ENCODE peak calls at places on chromosomes 1 and 21, in eight cellular contexts. C is breast epithelium, I is uterus, P is heart left ventricle, W is hepatocyte, L is upper lobe of right lung, E is endodermal cell, F is ascending aorta. B is an unnamed sample. For H3K4me1 and H3K27me3, the result is how much of the 10 kb centered on the place peaks cover.

GRCh38 chr1:183070923-183071618 is 47.9 kb downstream of the LAMC1 start:
- DNase-seq in C (no peak), I (no peak), P (no peak), W (no peak), L (no peak), E (no peak), F (no peak), B (no peak)

GRCh38 chr1:151346082-151346768 is 827 bp downstream of the RFX5 start:
- DNase-seq in C (no peak), I (no peak), P (no peak), W (peak), L (no peak), E (no peak), F (no peak), B (no peak)

GRCh38 chr1:2073382-2074230 is 23.4 kb downstream of the PRKCZ start:
- DNase-seq in C (no peak), I (no peak), P (peak), W (no peak), L (no peak), E (no peak), F (no peak), B (no peak)

GRCh38 chr1:197183195-197183748 is 36.8 kb upstream of the ASPM start:
- DNase-seq in C (no peak), I (no peak), P (no peak), W (no peak), L (no peak), E (no peak), F (no peak), B (no peak)

GRCh38 chr1:181255270-181255929 is 166.9 kb downstream of the IER5 start:
- DNase-seq in C (peak), I (no peak), P (no peak), W (peak), L (no peak), E (no peak), F (no peak), B (peak)

GRCh38 chr1:109296782-109297181 is 10.0 kb downstream of the MYBPHL start:
- DNase-seq in C (no peak), I (no peak), P (no peak), W (no peak), L (no peak), E (no peak), F (no peak), B (no peak)

GRCh38 chr1:162335126-162335525 is 41.5 kb downstream of the SPATA46 start:
- DNase-seq in C (no peak), I (no peak), P (peak), W (no peak), L (no peak), E (no peak), F (no peak), B (no peak)

GRCh38 chr1:109689844-109690405 is 2.3 kb downstream of the GSTM1 start:
- DNase-seq in C (no peak), I (no peak), P (no peak), W (no peak), L (no peak), E (no peak), F (no peak), B (no peak)

GRCh38 chr21:25934771-25935224 is 200.0 kb downstream of the GABPA start:
- DNase-seq in C (peak), I (peak), P (peak), W (peak), L (peak), E (no peak), F (peak), B (peak)

GRCh38 chr1:226973898-226974543 is 33.9 kb downstream of the COQ8A start:
- DNase-seq in C (peak), I (peak), P (peak), W (peak), L (no peak), E (peak), F (no peak), B (peak)

GRCh38 chr1:3904843-3905185 is 4.7 kb upstream of the C1orf174 start:
- DNase-seq in C (no peak), I (no peak), P (no peak), W (no peak), L (peak), E (no peak), F (no peak), B (no peak)

GRCh38 chr1:241808265-241808664 is 39.7 kb upstream of the EXO1 start:
- DNase-seq in C (no peak), I (no peak), P (no peak), W (peak), L (no peak), E (no peak), F (no peak), B (no peak)

GRCh38 chr1:183609313-183609712 is 19.1 kb upstream of the NCF2 start:
- DNase-seq in C (peak), I (peak), P (peak), W (peak), L (peak), E (peak), F (no peak), B (peak)

GRCh38 chr21:46551636-46552241 is 53.1 kb downstream of the S100B start:
- DNase-seq in C (peak), I (no peak), P (no peak), W (no peak), L (peak), E (peak), F (no peak), B (no peak)

GRCh38 chr1:24888971-24889670 is 41.0 kb downstream of the RUNX3 start:
- DNase-seq in C (no peak), I (no peak), P (no peak), W (no peak), L (no peak), E (no peak), F (no peak), B (no peak)

GRCh38 chr1:151146072-151146415 is 387 bp downstream of the SEMA6C start:
- DNase-seq in C (no peak), I (no peak), P (no peak), W (peak), L (no peak), E (no peak), F (no peak), B (no peak)

GRCh38 chr1:67662884-67663283 is 22.1 kb upstream of the GADD45A start:
- DNase-seq in C (no peak), I (no peak), P (no peak), W (no peak), L (no peak), E (no peak), F (no peak), B (no peak)

GRCh38 chr21:18477059-18477458 is 73.5 kb upstream of the TMPRSS15 start:
- DNase-seq in C (no peak), I (no peak), P (no peak), W (no peak), L (no peak), E (no peak), F (no peak), B (no peak)

GRCh38 chr1:242055921-242056320 is 57.0 kb upstream of the MAP1LC3C start:
- DNase-seq in C (no peak), I (no peak), P (no peak), W (no peak), L (no peak), E (no peak), F (no peak), B (no peak)

GRCh38 chr1:204149107-204149506 is 2.7 kb downstream of the ETNK2 start:
- DNase-seq in C (no peak), I (no peak), P (no peak), W (no peak), L (no peak), E (no peak), F (no peak), B (no peak)

GRCh38 chr1:65979145-65979544 is 186.4 kb downstream of the PDE4B start:
- DNase-seq in C (no peak), I (no peak), P (no peak), W (peak), L (no peak), E (no peak), F (no peak), B (no peak)

GRCh38 chr1:203448521-203449061 is 27.0 kb upstream of the PRELP start:
- DNase-seq in C (no peak), I (peak), P (peak), W (peak), L (no peak), E (peak), F (no peak), B (no peak)

GRCh38 chr1:234322979-234323378 is 50.3 kb upstream of the COA6 start:
- DNase-seq in C (no peak), I (no peak), P (no peak), W (peak), L (peak), E (peak), F (no peak), B (no peak)

GRCh38 chr1:40308036-40308727 is 8.9 kb downstream of the COL9A2 start:
- DNase-seq in C (no peak), I (no peak), P (peak), W (no peak), L (no peak), E (no peak), F (no peak), B (peak)

GRCh38 chr1:36084502-36085115 is 715 bp downstream of the TEKT2 start:
- DNase-seq in C (no peak), I (no peak), P (no peak), W (no peak), L (peak), E (peak), F (no peak), B (no peak)

GRCh38 chr1:25037174-25038074 is 107.3 kb upstream of the RUNX3 start:
- DNase-seq in C (no peak), I (no peak), P (peak), W (peak), L (no peak), E (peak), F (no peak), B (peak)

GRCh38 chr1:50667710-50668356 is 244.6 kb upstream of the DMRTA2 start:
- DNase-seq in C (no peak), I (no peak), P (no peak), W (no peak), L (no peak), E (no peak), F (no peak), B (no peak)

GRCh38 chr1:41383094-41383852 is 22.0 kb downstream of the FOXO6 start:
- DNase-seq in C (no peak), I (no peak), P (no peak), W (no peak), L (no peak), E (peak), F (no peak), B (no peak)

GRCh38 chr1:24864409-24864808 is 65.7 kb downstream of the RUNX3 start:
- DNase-seq in C (no peak), I (no peak), P (no peak), W (peak), L (no peak), E (no peak), F (no peak), B (no peak)

GRCh38 chr1:207848234-207848633 is 62.7 kb downstream of the CD34 start:
- DNase-seq in C (peak), I (no peak), P (peak), W (peak), L (peak), E (no peak), F (peak), B (peak)

GRCh38 chr1:96703186-96703585 is 18.4 kb upstream of the PTBP2 start:
- DNase-seq in C (no peak), I (no peak), P (no peak), W (no peak), L (no peak), E (no peak), F (no peak), B (no peak)

GRCh38 chr1:60065199-60065598 is 8.4 kb downstream of the C1orf87 start:
- DNase-seq in C (no peak), I (no peak), P (no peak), W (no peak), L (no peak), E (no peak), F (no peak), B (no peak)

GRCh38 chr1:60068393-60069045 is 5.1 kb downstream of the C1orf87 start:
- DNase-seq in C (no peak), I (no peak), P (no peak), W (no peak), L (no peak), E (no peak), F (no peak), B (no peak)

GRCh38 chr1:60066001-60066400 is 7.6 kb downstream of the C1orf87 start:
- DNase-seq in C (no peak), I (no peak), P (no peak), W (no peak), L (no peak), E (no peak), F (no peak), B (no peak)

DNA sequence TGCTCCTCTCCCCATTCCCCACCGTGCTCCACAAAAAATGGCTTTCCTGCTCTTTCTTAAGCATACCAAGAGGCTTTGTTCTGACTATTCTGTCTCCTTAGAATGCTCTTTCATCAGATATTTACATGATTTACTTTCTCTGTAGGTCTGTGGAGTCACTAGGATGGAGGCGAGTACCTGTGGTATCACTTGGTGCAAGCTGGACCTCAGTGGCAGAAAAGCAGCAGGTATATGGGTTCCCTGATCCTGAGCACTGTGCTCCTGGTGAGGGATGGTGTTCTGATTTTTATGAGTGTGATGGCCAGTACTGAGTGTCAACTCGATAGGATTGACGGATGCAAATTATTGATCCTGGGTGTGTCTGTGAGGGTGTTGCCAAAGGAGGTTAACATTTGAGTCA is 10.0 kb downstream of the C1orf87 start:
- DNase-seq in C (no peak), I (no peak), P (no peak), W (no peak), L (no peak), E (no peak), F (no peak), B (no peak)
- TF ChIP-seq CTCF in C (no peak), I (no peak), P (no peak), W (no peak), L (no peak), E (no peak), F (no peak), B (no peak)

GRCh38 chr1:54361342-54361741 is 44.9 kb downstream of the SSBP3 start:
- DNase-seq in C (no peak), I (peak), P (peak), W (no peak), L (no peak), E (no peak), F (no peak), B (no peak)
- H3K4me1 ChIP-seq in C (under half), I (under half), P (half or more), W (under half), L (under half), E (under half), F (under half), B (under half)

DNA sequence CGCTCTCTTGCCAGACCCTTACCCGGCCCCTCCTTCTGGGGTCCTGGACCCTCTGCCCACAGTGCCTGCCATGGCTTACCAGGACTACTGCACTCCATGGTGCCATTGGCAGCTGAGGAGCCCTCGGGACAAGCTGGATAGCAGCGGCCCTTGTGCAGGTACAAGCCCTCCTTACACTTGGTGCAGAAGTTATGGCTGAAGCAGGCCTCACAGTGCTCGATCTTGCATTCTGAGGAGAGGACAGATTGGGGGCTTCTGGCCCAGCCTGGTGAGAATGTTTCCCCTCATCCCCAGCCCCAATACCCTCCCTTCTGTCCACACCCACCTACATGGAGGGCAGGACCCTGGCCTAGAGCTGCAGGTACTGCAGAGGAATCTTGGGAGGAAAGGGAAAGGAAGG is 18.4 kb upstream of the GNL2 start:
- DNase-seq in C (no peak), I (no peak), P (no peak), W (no peak), L (no peak), E (no peak), F (no peak), B (no peak)
- H3K27me3 ChIP-seq in C (under half), I (under half), P (half or more), W (under half), L (under half), E (half or more), F (under half), B (under half)

DNA sequence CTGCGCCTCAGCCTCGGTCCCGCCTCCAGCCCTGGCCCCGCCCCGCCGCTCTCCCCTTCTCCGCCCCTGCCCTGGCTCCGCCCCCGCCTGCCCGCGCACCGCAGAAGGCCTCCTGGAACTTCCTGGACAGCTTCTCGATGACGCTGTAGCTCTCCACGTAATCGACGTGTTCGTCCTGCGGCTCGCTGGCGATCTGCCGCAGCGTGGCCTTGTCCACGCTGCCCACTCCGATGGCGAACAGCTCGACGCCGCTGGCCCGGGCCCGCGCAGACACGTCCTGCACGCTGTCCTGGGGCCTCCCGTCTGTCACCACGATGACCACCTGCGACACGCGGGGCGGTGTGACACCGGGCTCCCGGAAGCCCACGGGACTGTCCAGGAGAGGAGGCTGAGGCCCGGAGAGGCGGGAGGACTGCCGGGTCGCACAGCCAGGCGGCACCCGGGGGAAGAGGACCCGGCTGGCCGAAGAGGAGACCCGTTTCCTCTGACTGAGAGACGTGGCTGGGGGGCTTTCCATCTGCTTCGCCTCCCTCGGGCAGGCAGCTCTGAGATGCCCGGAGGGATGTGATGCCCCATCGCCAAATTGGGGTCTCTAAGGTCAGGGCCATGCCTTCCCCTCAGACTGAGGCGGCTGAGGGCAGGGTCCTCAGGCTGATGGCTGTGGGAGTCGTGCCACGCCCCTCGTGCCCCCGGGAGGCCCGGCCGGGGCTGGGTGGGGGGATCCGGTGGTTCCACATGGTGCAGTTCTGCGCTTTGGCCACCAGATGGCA is 4.6 kb downstream of the MATN1 start:
- DNase-seq in C (peak), I (peak), P (peak), W (peak), L (peak), E (peak), F (peak), B (peak)
- TF ChIP-seq CTCF in C (peak), I (peak), P (peak), W (peak), L (peak), E (peak), F (peak), B (peak)

GRCh38 chr1:161114556-161114955 is 3.3 kb downstream of the PFDN2 start:
- DNase-seq in C (no peak), I (no peak), P (no peak), W (no peak), L (no peak), E (no peak), F (no peak), B (no peak)
- H3K4me1 ChIP-seq in C (under half), I (under half), P (under half), W (under half), L (under half), E (under half), F (under half), B (half or more)

GRCh38 chr1:145958734-145959133 is 917 bp upstream of the LIX1L start:
- DNase-seq in C (no peak), I (no peak), P (no peak), W (no peak), L (no peak), E (no peak), F (no peak), B (no peak)

GRCh38 chr1:145956361-145956760 is 1.5 kb downstream of the LIX1L start:
- DNase-seq in C (no peak), I (no peak), P (no peak), W (no peak), L (no peak), E (no peak), F (no peak), B (no peak)

GRCh38 chr1:145959333-145959732 is 1.5 kb upstream of the LIX1L start:
- DNase-seq in C (no peak), I (no peak), P (no peak), W (no peak), L (no peak), E (no peak), F (no peak), B (no peak)

GRCh38 chr1:145956776-145957442 is 908 bp downstream of the LIX1L start:
- DNase-seq in C (no peak), I (peak), P (peak), W (peak), L (no peak), E (no peak), F (no peak), B (peak)

GRCh38 chr1:145957443-145958319 is at the start of gene LIX1L:
- DNase-seq in C (peak), I (peak), P (peak), W (peak), L (peak), E (peak), F (peak), B (peak)
- H3K27me3 ChIP-seq in C (under half), I (under half), P (under half), W (under half), L (under half), E (under half), F (under half), B (under half)

DNA sequence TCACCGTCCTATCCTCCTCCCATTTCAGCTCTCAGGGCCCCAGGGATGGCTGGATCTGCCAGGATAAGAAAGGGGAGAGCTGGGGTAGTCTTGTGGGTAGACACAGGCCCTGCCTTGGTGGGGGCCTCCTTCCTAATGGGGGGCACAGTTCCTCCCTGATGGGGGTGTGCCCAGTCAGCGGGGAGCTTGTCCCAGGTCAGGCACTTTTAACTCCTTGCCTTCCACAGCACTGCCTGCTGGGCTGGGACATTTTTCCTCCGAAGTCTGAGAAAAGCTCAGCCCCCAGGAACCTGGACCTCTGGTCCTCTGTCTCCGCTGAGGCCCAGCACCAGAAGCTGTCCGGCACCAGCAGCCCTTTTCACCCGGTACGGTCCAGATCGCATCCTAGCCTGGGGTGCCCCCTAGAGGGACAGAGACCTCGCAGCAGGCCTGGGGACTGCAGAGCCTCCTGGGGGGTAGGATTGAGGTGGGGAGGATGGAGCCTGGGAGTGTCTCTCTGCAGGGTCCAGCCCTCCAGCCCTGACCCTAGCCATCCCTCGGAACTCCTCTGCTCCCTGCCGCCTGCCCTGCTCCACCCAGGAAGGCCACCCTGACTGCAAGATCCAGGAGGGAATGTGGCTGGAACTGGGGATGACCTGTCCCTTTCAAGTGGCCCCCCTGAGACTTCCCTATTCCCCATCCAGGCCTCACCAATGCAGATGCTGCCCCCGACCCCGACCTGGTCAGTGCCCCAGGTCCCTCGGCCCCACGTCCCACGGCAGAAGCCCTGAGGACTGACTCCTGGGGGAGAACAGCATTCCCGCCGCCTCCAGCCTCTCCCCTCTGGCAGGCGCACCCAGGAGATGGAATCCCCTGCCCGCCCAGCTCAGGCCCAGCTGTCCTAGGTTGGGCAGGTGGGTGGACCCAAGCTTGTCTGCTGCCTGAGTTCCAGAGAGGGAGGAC is 12.0 kb downstream of the MIIP start:
- DNase-seq in C (no peak), I (no peak), P (peak), W (no peak), L (peak), E (peak), F (no peak), B (peak)
- TF ChIP-seq CTCF in C (peak), I (peak), P (peak), W (peak), L (peak), E (peak), F (no peak), B (peak)

GRCh38 chr1:19479351-19480120 is 5.8 kb downstream of the CAPZB start:
- DNase-seq in C (no peak), I (no peak), P (no peak), W (no peak), L (no peak), E (no peak), F (no peak), B (no peak)
- H3K4me1 ChIP-seq in C (under half), I (under half), P (half or more), W (under half), L (half or more), E (under half), F (under half), B (under half)

B was measured in adrenal gland.